ENCODE peak calls at places on chromosomes 3 and 15, in five cellular contexts. N, F, U, V and M are unnamed samples.
A peak's percentile ranks its signal among the peaks of the same experiment; 100 is the strongest.

GRCh38 chr3:152445227-152445626 is 176.5 kb downstream of the MBNL1 start:
- DNase-seq in N (no peak), F (no peak), V (no peak), U (no peak), M (no peak)

GRCh38 chr3:187197255-187197654 is at the start of gene RTP1:
- DNase-seq in V (peak; percentile 69), N (peak; percentile 36), U (no peak), F (no peak), M (no peak)

GRCh38 chr3:129809297-129809696 is 84.2 kb downstream of the TMCC1 start:
- DNase-seq in F (no peak), U (no peak), V (no peak), N (no peak), M (no peak)

GRCh38 chr3:113051222-113051804 is 60.5 kb downstream of the GTPBP8 start:
- DNase-seq in U (peak; percentile 71), V (peak; percentile 47), N (peak; percentile 92), F (peak; percentile 68), M (peak; percentile 42)

GRCh38 chr15:31365032-31365654 is 38.5 kb downstream of the KLF13 start:
- DNase-seq in U (no peak), F (no peak), V (no peak), N (no peak), M (no peak)

GRCh38 chr3:123386477-123387040 is 62.3 kb downstream of the ADCY5 start:
- DNase-seq in V (no peak), U (no peak), N (no peak), F (no peak), M (no peak)

GRCh38 chr3:183285828-183286457 is 32.9 kb downstream of the B3GNT5 start:
- DNase-seq in U (peak; percentile 92), N (peak; percentile 84), V (no peak), F (peak; percentile 69), M (peak; percentile 93)

GRCh38 chr3:49636883-49637609 is 37.1 kb upstream of the APEH start:
- DNase-seq in V (no peak), N (no peak), F (no peak), U (no peak), M (no peak)

GRCh38 chr15:75776075-75776443 is 63.4 kb upstream of the CSPG4 start:
- DNase-seq in N (no peak), U (no peak), F (no peak), V (no peak), M (no peak)

GRCh38 chr3:65277788-65278187 is 590.0 kb upstream of the ADAMTS9 start:
- DNase-seq in U (no peak), F (no peak), N (peak; percentile 49), V (peak; percentile 74), M (no peak)

GRCh38 chr3:122619040-122619439 is 41.6 kb downstream of the PARP15 start:
- DNase-seq in U (no peak), V (no peak), F (no peak), N (no peak), M (no peak)

GRCh38 chr15:75750261-75751050 is 37.8 kb upstream of the CSPG4 start:
- DNase-seq in U (no peak), N (no peak), F (no peak), V (no peak), M (no peak)

GRCh38 chr15:95558131-95558530 is 772.4 kb upstream of the NR2F2 start:
- DNase-seq in U (no peak), N (no peak), V (no peak), F (no peak), M (no peak)

GRCh38 chr3:159830523-159831151 is 158.0 kb upstream of the IL12A start:
- DNase-seq in F (no peak), V (no peak), N (no peak), U (no peak), M (no peak)

GRCh38 chr15:77869021-77869895 is 208.3 kb downstream of the TBC1D2B start:
- DNase-seq in V (no peak), U (no peak), F (no peak), N (no peak), M (no peak)

GRCh38 chr3:57570878-57571277 is 14.8 kb downstream of the PDE12 start:
- DNase-seq in F (no peak), U (no peak), V (no peak), N (no peak), M (no peak)

GRCh38 chr3:101999177-101999778 is 150.0 kb downstream of the NFKBIZ start:
- DNase-seq in U (no peak), V (no peak), N (no peak), F (no peak), M (no peak)

GRCh38 chr15:88918738-88919137 is 5.6 kb upstream of the MFGE8 start:
- DNase-seq in U (peak; percentile 52), N (no peak), F (no peak), V (peak; percentile 74), M (no peak)

GRCh38 chr3:87287025-87287424 is 10.6 kb upstream of the POU1F1 start:
- DNase-seq in F (no peak), U (no peak), N (no peak), V (no peak), M (no peak)

GRCh38 chr3:39812537-39812936 is 3.1 kb downstream of the MYRIP start:
- DNase-seq in U (no peak), V (no peak), F (no peak), N (peak; percentile 53), M (no peak)

GRCh38 chr15:67085237-67085817 is 19.9 kb downstream of the SMAD3 start:
- DNase-seq in U (no peak), F (no peak), N (no peak), V (no peak), M (no peak)